ENCODE peak calls at places on chromosomes 16 and 17, in eight cellular contexts. G is body of pancreas; T is CD8-positive, alpha-beta memory T cell; E is tibial nerve; L is prostate gland; P is CD8-positive, alpha-beta T cell; R is right lobe of liver; Q is thoracic aorta. X is an unnamed sample. For H3K36me3, the result is how much of the 10 kb centered on the place peaks cover.

GRCh38 chr17:3659541-3660111 is 8.8 kb downstream of the TAX1BP3 start:
- DNase-seq in P (no peak), Q (peak), T (no peak), G (peak), E (peak), R (peak), L (peak), X (no peak)

GRCh38 chr17:4959261-4959965 is 8.2 kb downstream of the SPAG7 start:
- DNase-seq in G (no peak), R (no peak), L (no peak), P (no peak), T (no peak), E (no peak), Q (no peak), X (no peak)

GRCh38 chr17:32208436-32208835 is 57.2 kb upstream of the RHBDL3 start:
- DNase-seq in G (no peak), T (no peak), L (no peak), Q (no peak), R (no peak), E (no peak), P (no peak), X (no peak)

GRCh38 chr17:48311324-48311723 is 118.7 kb downstream of the SKAP1 start:
- DNase-seq in T (no peak), G (no peak), L (no peak), R (no peak), E (no peak), P (no peak), Q (no peak), X (no peak)

GRCh38 chr17:42247734-42248133 is 28.5 kb downstream of the STAT5B start:
- DNase-seq in P (no peak), R (no peak), G (no peak), L (no peak), E (no peak), Q (no peak), T (no peak), X (no peak)

GRCh38 chr17:18319604-18320256 is 4.6 kb downstream of the SMCR8 start:
- DNase-seq in Q (no peak), G (no peak), P (no peak), R (no peak), L (peak), T (no peak), E (no peak), X (no peak)

GRCh38 chr17:79626156-79626890 is 15.5 kb upstream of the RBFOX3 start:
- DNase-seq in T (peak), R (peak), G (peak), E (no peak), Q (no peak), P (no peak), L (no peak), X (no peak)

GRCh38 chr17:49455226-49455968 is 39.7 kb upstream of the NGFR start:
- DNase-seq in G (no peak), R (no peak), P (no peak), E (no peak), Q (no peak), L (no peak), T (no peak), X (no peak)

GRCh38 chr17:65531508-65532431 is 29.7 kb downstream of the AXIN2 start:
- DNase-seq in G (peak), R (peak), E (peak), L (peak), P (no peak), T (no peak), Q (no peak), X (no peak)

GRCh38 chr17:40922239-40922638 is 15.2 kb downstream of the KRT23 start:
- DNase-seq in Q (no peak), L (no peak), P (no peak), E (peak), T (no peak), R (no peak), G (no peak), X (no peak)

GRCh38 chr17:42422412-42422957 is 571 bp downstream of the CAVIN1 start:
- DNase-seq in L (no peak), R (peak), E (no peak), Q (no peak), T (no peak), P (no peak), G (peak), X (no peak)

GRCh38 chr17:67999291-67999911 is 3.1 kb upstream of the C17orf58 start:
- DNase-seq in R (no peak), L (no peak), T (no peak), G (no peak), P (no peak), E (no peak), Q (no peak), X (no peak)

GRCh38 chr17:17876959-17877547 is 40.3 kb upstream of the SREBF1 start:
- DNase-seq in L (peak), R (peak), P (no peak), G (peak), Q (peak), T (no peak), E (peak), X (no peak)

GRCh38 chr16:49587511-49587910 is 213.9 kb downstream of the C16orf78 start:
- DNase-seq in G (no peak), T (no peak), P (no peak), R (no peak), E (no peak), L (no peak), Q (no peak), X (no peak)

GRCh38 chr17:61353615-61354014 is 46.0 kb upstream of the TBX2 start:
- DNase-seq in L (no peak), G (no peak), Q (no peak), R (no peak), E (no peak), T (no peak), P (no peak), X (no peak)

GRCh38 chr17:7587831-7588230 is 2.1 kb downstream of the SOX15 start:
- DNase-seq in P (no peak), G (no peak), E (no peak), Q (no peak), T (no peak), R (no peak), L (no peak), X (no peak)

GRCh38 chr17:69300222-69300621 is 26.7 kb downstream of the ABCA5 start:
- DNase-seq in L (no peak), R (no peak), E (no peak), P (no peak), G (no peak), Q (no peak), T (no peak), X (no peak)

GRCh38 chr16:14303654-14304394 is 232.7 kb downstream of the MRTFB start:
- DNase-seq in L (no peak), Q (no peak), P (no peak), G (peak), R (peak), T (no peak), E (no peak), X (no peak)

DNA sequence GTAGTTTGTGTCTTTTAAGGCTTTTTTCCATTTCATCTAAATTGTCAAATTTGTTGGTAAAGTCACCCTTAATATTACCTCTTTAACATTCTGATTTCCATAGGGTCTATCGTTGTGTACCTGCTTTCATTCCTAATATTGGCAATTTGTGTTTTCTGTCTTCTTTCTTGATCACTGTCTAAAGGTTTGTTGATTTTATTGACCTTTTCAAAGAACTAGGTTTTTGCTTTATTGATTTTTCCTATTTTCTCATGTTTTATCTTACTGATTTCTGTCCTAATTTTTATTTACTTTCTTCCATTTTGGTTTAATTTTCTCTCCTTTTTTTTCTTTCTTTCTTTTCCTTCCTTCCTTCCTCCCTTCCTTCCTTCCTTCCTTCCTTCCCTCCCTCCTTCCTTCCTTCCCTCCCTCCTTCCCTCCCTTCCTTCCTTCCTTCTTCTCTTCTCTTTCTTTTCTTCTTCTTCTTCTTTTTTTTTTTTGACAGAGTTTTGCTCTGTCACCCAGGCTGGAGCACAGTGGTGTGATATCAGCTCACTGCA is 86.3 kb downstream of the CYLD start:
- DNase-seq in P (no peak), R (no peak), E (no peak), L (no peak), Q (no peak), T (no peak), G (no peak), X (no peak)
- H3K4me3 ChIP-seq in P (no peak), R (no peak), E (no peak), L (no peak), Q (no peak), T (no peak), G (no peak), X (no peak)

GRCh38 chr16:12405083-12405482 is 398.6 kb downstream of the CPPED1 start:
- DNase-seq in L (no peak), E (no peak), T (no peak), P (no peak), R (no peak), Q (no peak), G (no peak), X (no peak)
- H3K27ac ChIP-seq in L (no peak), E (no peak), T (no peak), P (no peak), R (no peak), Q (no peak), G (no peak), X (no peak)

DNA sequence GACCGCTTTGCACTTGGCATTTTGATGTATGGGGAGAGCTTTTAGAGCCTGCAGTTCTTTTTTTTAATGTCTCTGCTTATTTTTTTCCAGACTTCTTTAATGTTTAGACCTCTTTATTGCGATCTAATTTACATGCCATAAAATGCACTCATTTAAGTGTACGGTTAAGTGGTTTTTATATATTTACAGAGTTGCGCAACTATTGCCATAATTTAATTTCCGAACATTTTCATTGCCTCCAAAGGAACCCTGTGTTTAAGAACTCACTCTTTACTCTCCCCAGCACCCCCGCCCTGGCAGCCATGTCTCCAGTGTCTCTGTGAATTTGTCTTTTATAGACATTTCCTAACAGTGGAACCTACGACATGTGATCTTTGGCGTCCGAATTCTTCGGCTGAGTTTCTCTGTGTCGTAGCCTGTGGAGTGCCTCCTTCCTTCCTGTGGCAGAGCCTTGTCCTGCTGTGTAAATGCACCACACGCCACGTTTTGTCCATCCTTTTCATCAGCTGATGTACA is 24.0 kb downstream of the ZNF750 start:
- DNase-seq in Q (no peak), R (no peak), T (no peak), E (no peak), G (no peak), P (no peak), L (peak), X (no peak)
- H3K36me3 ChIP-seq in Q (under half), R (under half), T (under half), E (under half), G (under half), P (under half), L (under half), X (under half)

GRCh38 chr16:17776465-17776864 is 305.7 kb upstream of the XYLT1 start:
- DNase-seq in P (no peak), Q (no peak), T (no peak), L (no peak), G (no peak), R (no peak), E (no peak), X (no peak)

GRCh38 chr16:17775061-17775460 is 304.3 kb upstream of the XYLT1 start:
- DNase-seq in L (no peak), E (no peak), G (no peak), T (no peak), P (no peak), Q (no peak), R (no peak), X (no peak)

GRCh38 chr16:17773698-17774101 is 302.9 kb upstream of the XYLT1 start:
- DNase-seq in Q (no peak), E (peak), T (no peak), L (peak), G (no peak), P (no peak), R (no peak), X (no peak)

GRCh38 chr16:17777461-17777863 is 306.7 kb upstream of the XYLT1 start:
- DNase-seq in R (no peak), L (no peak), E (no peak), Q (no peak), P (no peak), T (no peak), G (no peak), X (no peak)

GRCh38 chr16:17776888-17777287 is 306.1 kb upstream of the XYLT1 start:
- DNase-seq in G (no peak), P (no peak), T (no peak), E (no peak), L (no peak), Q (no peak), R (no peak), X (no peak)
- H3K4me3 ChIP-seq in G (no peak), P (no peak), T (no peak), E (no peak), L (no peak), Q (no peak), R (no peak), X (no peak)

GRCh38 chr17:75832652-75833400 is 11.4 kb downstream of the UNC13D start:
- DNase-seq in G (no peak), E (no peak), R (no peak), Q (no peak), P (no peak), T (peak), L (no peak), X (no peak)

GRCh38 chr17:75830168-75831031 is 13.8 kb downstream of the UNC13D start:
- DNase-seq in E (no peak), Q (no peak), T (no peak), R (no peak), L (no peak), G (no peak), P (no peak), X (no peak)

GRCh38 chr17:75831032-75831567 is 13.1 kb downstream of the UNC13D start:
- DNase-seq in P (no peak), T (no peak), E (no peak), G (no peak), Q (no peak), L (no peak), R (no peak), X (no peak)

GRCh38 chr17:75834279-75834920 is 9.8 kb downstream of the UNC13D start:
- DNase-seq in L (no peak), P (no peak), G (no peak), Q (no peak), E (no peak), T (no peak), R (no peak), X (no peak)

DNA sequence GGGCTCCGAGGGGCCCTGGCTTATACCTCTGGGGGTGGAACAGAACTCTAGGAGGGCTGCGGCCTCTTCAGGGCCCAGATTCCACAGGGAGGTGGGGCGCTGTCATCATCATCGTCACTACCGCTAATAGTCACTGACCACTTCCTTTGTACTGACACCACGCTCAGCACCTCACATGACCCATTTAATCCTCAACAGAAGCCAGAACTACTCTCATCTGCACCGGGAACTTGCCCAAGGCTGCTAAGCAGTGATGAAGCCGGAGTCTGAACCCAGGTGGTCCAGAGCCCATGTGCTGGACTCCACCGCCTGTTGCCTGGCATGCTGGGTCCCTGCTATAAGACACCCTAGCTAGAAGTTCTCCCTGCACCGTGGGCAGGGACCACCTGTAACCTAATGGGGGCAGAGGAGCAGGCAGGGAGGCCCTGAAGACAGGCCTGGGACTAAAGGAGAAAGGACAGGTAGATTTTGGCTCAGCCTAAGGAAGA is 12.0 kb downstream of the UNC13D start:
- DNase-seq in P (peak), L (no peak), G (no peak), E (peak), T (peak), R (no peak), Q (no peak), X (peak)
- H3K27ac ChIP-seq in P (peak), L (no peak), G (no peak), E (peak), T (peak), R (no peak), Q (peak), X (peak)